ENCODE peak calls at places on chromosome 1, in five cellular contexts. C, B, N, O and T are unnamed samples.

GRCh38 chr1:65425697-65426096 is 5.2 kb downstream of the LEPR start:
- DNase-seq in O (peak; percentile 83), N (no peak), B (no peak), C (peak; percentile 90), T (no peak)

GRCh38 chr1:93079685-93080141 is 630 bp downstream of the MTF2 start:
- DNase-seq in C (no peak), B (no peak), O (no peak), N (no peak), T (no peak)

GRCh38 chr1:119565131-119565772 is 58.2 kb downstream of the HSD3B1 start:
- DNase-seq in C (no peak), O (no peak), B (no peak), N (no peak), T (no peak)

GRCh38 chr1:109785446-109786106 is 21.9 kb upstream of the EPS8L3 start:
- DNase-seq in C (no peak), N (peak; percentile 13), O (no peak), B (no peak), T (peak; percentile 37)

GRCh38 chr1:25706146-25707089 is 89.8 kb downstream of the MAN1C1 start:
- DNase-seq in C (no peak), N (no peak), O (no peak), B (no peak), T (no peak)

GRCh38 chr1:246302671-246303317 is 204.3 kb downstream of the SMYD3 start:
- DNase-seq in C (no peak), O (peak; percentile 39), B (no peak), N (no peak), T (no peak)

GRCh38 chr1:171177261-171177660 is 7.8 kb upstream of the FMO2 start:
- DNase-seq in O (no peak), N (no peak), C (no peak), B (no peak), T (no peak)

GRCh38 chr1:34162852-34163766 is 1.9 kb downstream of the CSMD2 start:
- DNase-seq in O (peak; percentile 69), N (peak; percentile 86), B (peak; percentile 40), C (peak; percentile 70), T (peak; percentile 77)

GRCh38 chr1:36285450-36286101 is 20.6 kb upstream of the SH3D21 start:
- DNase-seq in B (peak; percentile 80), O (peak; percentile 96), C (peak; percentile 82), N (no peak), T (peak; percentile 71)

GRCh38 chr1:61318319-61319125 is 236.2 kb downstream of the NFIA start:
- DNase-seq in B (peak; percentile 76), O (peak; percentile 81), C (peak; percentile 82), N (no peak), T (no peak)

GRCh38 chr1:229409616-229410369 is 24.1 kb downstream of the ACTA1 start:
- DNase-seq in O (no peak), C (no peak), B (no peak), N (no peak), T (no peak)

GRCh38 chr1:218274551-218274950 is 10.5 kb upstream of the RRP15 start:
- DNase-seq in B (no peak), O (no peak), N (no peak), C (no peak), T (no peak)

GRCh38 chr1:25837253-25837875 is 17.6 kb downstream of the MTFR1L start:
- DNase-seq in C (no peak), N (no peak), B (no peak), O (peak; percentile 40), T (no peak)

GRCh38 chr1:155241069-155241679 is 14.1 kb downstream of the ENTREP3 start:
- DNase-seq in N (peak; percentile 68), O (peak; percentile 85), C (peak; percentile 80), B (peak; percentile 86), T (peak; percentile 81)

GRCh38 chr1:21587602-21587953 is 78.4 kb downstream of the ALPL start:
- DNase-seq in B (no peak), C (no peak), O (no peak), N (no peak), T (no peak)

GRCh38 chr1:108708726-108709660 is 3.7 kb upstream of the FNDC7 start:
- DNase-seq in O (peak; percentile 52), N (no peak), B (no peak), C (no peak), T (no peak)

GRCh38 chr1:213552045-213552444 is 435.7 kb upstream of the PROX1 start:
- DNase-seq in N (no peak), O (no peak), B (no peak), C (no peak), T (no peak)

GRCh38 chr1:177585492-177586220 is 384.2 kb downstream of the SEC16B start:
- DNase-seq in O (no peak), B (peak; percentile 31), C (no peak), N (no peak), T (no peak)

GRCh38 chr1:19340387-19340937 is 28.3 kb downstream of the SLC66A1 start:
- DNase-seq in O (no peak), N (no peak), C (no peak), B (no peak), T (no peak)

GRCh38 chr1:38207275-38207674 is 160.7 kb upstream of the POU3F1 start:
- DNase-seq in O (no peak), N (no peak), B (no peak), C (no peak), T (no peak)

GRCh38 chr1:234624718-234625117 is 14.7 kb upstream of the IRF2BP2 start:
- DNase-seq in B (no peak), O (no peak), C (no peak), N (no peak), T (no peak)

GRCh38 chr1:82934069-82934468 is 1064.9 kb downstream of the TTLL7 start:
- DNase-seq in O (no peak), C (no peak), B (no peak), N (no peak), T (no peak)

GRCh38 chr1:160978510-160978927 is 23.9 kb upstream of the ITLN2 start:
- DNase-seq in C (no peak), N (no peak), O (peak; percentile 72), B (no peak), T (peak; percentile 21)

GRCh38 chr1:69321311-69321710 is 246.4 kb upstream of the LRRC7 start:
- DNase-seq in B (no peak), N (no peak), C (no peak), O (no peak), T (no peak)

GRCh38 chr1:58968360-58968952 is 184.6 kb upstream of the JUN start:
- DNase-seq in B (peak; percentile 81), N (no peak), C (peak; percentile 28), O (peak; percentile 78), T (peak; percentile 86)

GRCh38 chr1:212430955-212431394 is 1.7 kb upstream of the NENF start:
- DNase-seq in N (no peak), O (peak; percentile 33), B (no peak), C (no peak), T (no peak)

GRCh38 chr1:226798427-226799411 is 59.6 kb upstream of the ITPKB start:
- DNase-seq in C (no peak), O (no peak), B (no peak), N (no peak), T (no peak)

GRCh38 chr1:11835441-11836225 is 11.9 kb downstream of the NPPA start:
- DNase-seq in C (no peak), N (no peak), B (no peak), O (no peak), T (no peak)

GRCh38 chr1:226875641-226876295 is 5.4 kb downstream of the PSEN2 start:
- DNase-seq in O (peak; percentile 53), B (no peak), N (no peak), C (no peak), T (no peak)

GRCh38 chr1:115251340-115251748 is 86.7 kb downstream of the NGF start:
- DNase-seq in O (peak; percentile 34), C (peak; percentile 82), N (no peak), B (no peak), T (no peak)